ENCODE peak calls at places on chromosomes 13 and 19, in nine cellular contexts. U, J, K, G, X, A, L, D and W are unnamed samples.

GRCh38 chr19:16258440-16258903 is 60.8 kb downstream of the AP1M1 start:
- DNase-seq in G (no peak), D (peak), L (peak), X (peak), A (no peak), J (peak), U (no peak), K (peak), W (no peak)

GRCh38 chr19:31054430-31054829 is 294.8 kb downstream of the TSHZ3 start:
- DNase-seq in D (peak), J (no peak), X (peak), G (no peak), K (peak), U (peak), A (peak), L (no peak), W (peak)

GRCh38 chr13:38686635-38687245 is at the start of gene FREM2:
- DNase-seq in G (no peak), D (no peak), A (no peak), L (peak), J (no peak), U (peak), X (no peak), K (no peak), W (peak)

GRCh38 chr13:60431108-60431700 is 34.2 kb downstream of the TDRD3 start:
- DNase-seq in J (no peak), L (no peak), X (peak), G (no peak), K (peak), A (peak), D (no peak), U (peak), W (peak)

GRCh38 chr19:28103916-28104315 is 1109.0 kb downstream of the UQCRFS1 start:
- DNase-seq in J (no peak), A (no peak), X (no peak), D (no peak), G (no peak), U (no peak), K (no peak), L (no peak), W (no peak)

GRCh38 chr19:55519461-55520311 is 17.2 kb downstream of the SBK2 start:
- DNase-seq in A (peak), J (no peak), G (no peak), U (peak), L (no peak), D (no peak), K (peak), X (no peak), W (peak)

GRCh38 chr13:77093735-77094134 is 66.8 kb upstream of the FBXL3 start:
- DNase-seq in X (no peak), D (no peak), J (no peak), L (no peak), G (no peak), A (no peak), U (no peak), K (no peak), W (no peak)

GRCh38 chr13:99969934-99970760 is 1.4 kb downstream of the ZIC5 start:
- DNase-seq in G (no peak), A (no peak), U (no peak), K (no peak), X (peak), D (no peak), J (no peak), L (no peak), W (no peak)

DNA sequence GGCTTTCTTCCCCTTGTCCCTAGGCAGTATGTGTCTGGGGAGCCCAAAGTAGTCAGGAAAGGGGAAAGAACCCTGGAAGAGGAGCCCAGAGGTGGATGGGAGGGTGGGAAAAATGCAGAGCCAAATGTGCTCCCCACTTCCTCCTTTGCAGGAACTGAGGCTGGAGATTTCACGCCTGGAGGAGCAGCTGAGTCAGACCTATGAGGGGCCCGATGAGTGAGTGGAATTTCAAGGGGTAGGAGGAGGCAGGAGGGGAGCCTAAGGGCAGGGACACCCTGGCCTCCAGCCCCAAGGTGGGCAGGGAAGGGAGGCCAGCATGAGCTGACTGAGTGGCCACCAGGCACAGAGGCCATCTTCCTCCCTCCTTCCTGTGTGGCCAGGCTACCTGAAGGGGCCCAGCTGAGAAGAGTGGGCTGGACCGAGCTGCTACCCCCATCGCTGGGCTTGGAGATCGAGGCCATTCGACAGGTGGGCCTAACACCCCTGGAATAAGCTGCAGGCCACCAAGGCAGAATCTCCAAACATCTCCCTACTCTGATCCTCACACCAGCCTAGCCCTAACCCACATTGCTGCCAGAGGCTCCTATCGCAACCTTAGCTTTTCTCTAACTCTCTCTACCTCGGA is 14.3 kb downstream of the PTH2 start:
- DNase-seq in X (peak), A (no peak), U (no peak), G (no peak), L (no peak), D (no peak), J (no peak), K (no peak), W (no peak)
- TF ChIP-seq CTCF in X (no peak), A (no peak), U (no peak), G (no peak), L (no peak), D (no peak), J (no peak), K (no peak), W (no peak)

DNA sequence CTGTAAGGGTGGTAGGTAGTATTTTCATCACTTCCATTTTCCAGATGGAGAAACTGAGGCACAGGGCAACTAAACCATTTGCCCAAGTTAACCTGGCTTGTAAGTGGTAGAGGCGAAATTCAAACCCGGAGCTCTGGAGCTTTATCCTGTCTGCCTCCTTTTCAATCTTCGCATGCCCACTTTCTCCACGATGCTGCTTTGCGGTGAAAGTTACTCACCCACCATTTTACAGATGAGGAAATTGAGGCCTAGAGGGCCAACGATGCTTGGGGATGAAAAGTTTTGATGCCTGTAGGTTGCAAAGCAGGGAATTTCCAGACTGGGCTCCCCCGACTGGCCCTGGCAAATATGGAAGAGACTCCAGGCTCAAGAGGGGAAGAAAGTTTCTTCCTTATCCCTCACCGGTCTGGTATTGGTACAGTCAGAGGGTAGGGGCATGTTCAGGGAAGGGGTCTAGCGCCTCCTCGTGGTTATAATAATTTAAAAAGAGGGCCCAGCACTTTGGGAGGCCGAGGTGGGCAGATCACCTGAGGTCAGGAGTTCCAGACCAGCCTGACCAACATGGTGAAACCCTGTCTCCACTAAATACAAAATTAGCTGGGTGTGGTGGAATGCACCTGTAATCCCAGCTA is 1.9 kb upstream of the SH2D3A start:
- DNase-seq in G (no peak), A (no peak), J (no peak), L (no peak), U (peak), K (no peak), D (no peak), X (peak), W (peak)
- TF ChIP-seq CTCF in G (no peak), A (peak), J (peak), L (peak), U (no peak), K (peak), D (peak), X (peak), W (peak)

GRCh38 chr13:112770504-112770903 is 80.7 kb downstream of the ATP11A start:
- DNase-seq in G (no peak), U (no peak), D (no peak), X (no peak), J (peak), A (no peak), L (no peak), K (no peak), W (no peak)
- TF ChIP-seq CTCF in G (no peak), U (no peak), D (peak), X (no peak), J (no peak), A (no peak), L (no peak), K (no peak), W (no peak)

GRCh38 chr19:34851277-34851804 is 75.4 kb upstream of the ZNF30 start:
- DNase-seq in D (no peak), K (no peak), L (no peak), G (no peak), U (no peak), X (no peak), J (no peak), A (no peak), W (peak)
- TF ChIP-seq CTCF in D (no peak), K (no peak), L (no peak), G (no peak), U (no peak), X (no peak), J (no peak), A (no peak), W (no peak)

GRCh38 chr19:50780753-50781480 is 9.3 kb upstream of the ACP4 start:
- DNase-seq in D (no peak), G (no peak), J (no peak), K (no peak), U (no peak), L (no peak), X (peak), A (no peak), W (no peak)
- TF ChIP-seq CTCF in D (no peak), G (no peak), J (no peak), K (no peak), U (no peak), L (no peak), X (no peak), A (no peak), W (no peak)

GRCh38 chr13:101785858-101786257 is 333.4 kb downstream of the ITGBL1 start:
- DNase-seq in L (no peak), A (peak), K (peak), X (peak), U (peak), G (no peak), J (no peak), D (peak), W (peak)
- TF ChIP-seq CTCF in L (no peak), A (peak), K (peak), X (peak), U (no peak), G (no peak), J (no peak), D (peak), W (peak)